ENCODE peak calls at places on chromosomes 11 and 22, in four cellular contexts. One of them, this sample, is unnamed.

GRCh38 chr11:61693897-61694840 is 14.0 kb downstream of the DAGLA start:
- DNase-seq in HT1080: no peak
- DNase-seq in GM12891: no peak
- DNase-seq in stimulated activated CD8-positive, alpha-beta memory T cell treated with anti-CD3 and anti-CD28 coated beads, Interleukin-15, amount 100 ng/mL, for 24 hours: no peak
- DNase-seq in this sample: no peak

GRCh38 chr11:36352919-36353318 is 56.8 kb downstream of the PRR5L start:
- DNase-seq in stimulated activated CD8-positive, alpha-beta memory T cell treated with anti-CD3 and anti-CD28 coated beads, Interleukin-15, amount 100 ng/mL, for 24 hours: no peak
- DNase-seq in GM12891: no peak
- DNase-seq in HT1080: no peak
- DNase-seq in this sample: no peak

GRCh38 chr11:6321961-6322362 is 1.7 kb upstream of the CAVIN3 start:
- DNase-seq in HT1080: peak
- DNase-seq in stimulated activated CD8-positive, alpha-beta memory T cell treated with anti-CD3 and anti-CD28 coated beads, Interleukin-15, amount 100 ng/mL, for 24 hours: no peak
- DNase-seq in GM12891: no peak
- DNase-seq in this sample: no peak

GRCh38 chr22:23565942-23566715 is 14.0 kb downstream of the IGLL1 start:
- DNase-seq in HT1080: no peak
- DNase-seq in GM12891: no peak
- DNase-seq in stimulated activated CD8-positive, alpha-beta memory T cell treated with anti-CD3 and anti-CD28 coated beads, Interleukin-15, amount 100 ng/mL, for 24 hours: no peak
- DNase-seq in this sample: no peak

GRCh38 chr11:70082829-70083228 is 4.7 kb downstream of the ANO1 start:
- DNase-seq in GM12891: no peak
- DNase-seq in HT1080: no peak
- DNase-seq in stimulated activated CD8-positive, alpha-beta memory T cell treated with anti-CD3 and anti-CD28 coated beads, Interleukin-15, amount 100 ng/mL, for 24 hours: no peak
- DNase-seq in this sample: no peak

GRCh38 chr11:57873196-57873911 is 111.8 kb downstream of the CTNND1 start:
- DNase-seq in GM12891: no peak
- DNase-seq in HT1080: peak
- DNase-seq in stimulated activated CD8-positive, alpha-beta memory T cell treated with anti-CD3 and anti-CD28 coated beads, Interleukin-15, amount 100 ng/mL, for 24 hours: no peak
- DNase-seq in this sample: no peak

GRCh38 chr11:75351541-75352416 is at the start of gene ARRB1:
- DNase-seq in stimulated activated CD8-positive, alpha-beta memory T cell treated with anti-CD3 and anti-CD28 coated beads, Interleukin-15, amount 100 ng/mL, for 24 hours: peak
- DNase-seq in GM12891: no peak
- DNase-seq in HT1080: no peak
- DNase-seq in this sample: peak

GRCh38 chr11:63670738-63671321 is 346 bp downstream of the ATL3 start:
- DNase-seq in GM12891: no peak
- DNase-seq in HT1080: peak
- DNase-seq in stimulated activated CD8-positive, alpha-beta memory T cell treated with anti-CD3 and anti-CD28 coated beads, Interleukin-15, amount 100 ng/mL, for 24 hours: no peak
- DNase-seq in this sample: peak

GRCh38 chr11:58965246-58965985 is 26.1 kb downstream of the GLYATL1 start:
- DNase-seq in stimulated activated CD8-positive, alpha-beta memory T cell treated with anti-CD3 and anti-CD28 coated beads, Interleukin-15, amount 100 ng/mL, for 24 hours: no peak
- DNase-seq in GM12891: no peak
- DNase-seq in HT1080: peak
- DNase-seq in this sample: no peak

GRCh38 chr22:22948651-22949611 is 61.3 kb downstream of the IGLL5 start:
- DNase-seq in HT1080: peak
- DNase-seq in stimulated activated CD8-positive, alpha-beta memory T cell treated with anti-CD3 and anti-CD28 coated beads, Interleukin-15, amount 100 ng/mL, for 24 hours: no peak
- DNase-seq in GM12891: no peak
- DNase-seq in this sample: no peak

GRCh38 chr11:35990170-35990569 is 46.3 kb downstream of the LDLRAD3 start:
- DNase-seq in stimulated activated CD8-positive, alpha-beta memory T cell treated with anti-CD3 and anti-CD28 coated beads, Interleukin-15, amount 100 ng/mL, for 24 hours: no peak
- DNase-seq in HT1080: no peak
- DNase-seq in GM12891: no peak
- DNase-seq in this sample: no peak

GRCh38 chr11:43845816-43846215 is 34.8 kb upstream of the ALKBH3 start:
- DNase-seq in stimulated activated CD8-positive, alpha-beta memory T cell treated with anti-CD3 and anti-CD28 coated beads, Interleukin-15, amount 100 ng/mL, for 24 hours: no peak
- DNase-seq in GM12891: no peak
- DNase-seq in HT1080: no peak
- DNase-seq in this sample: no peak

GRCh38 chr22:30398685-30399680 is 2.2 kb downstream of the SEC14L2 start:
- DNase-seq in stimulated activated CD8-positive, alpha-beta memory T cell treated with anti-CD3 and anti-CD28 coated beads, Interleukin-15, amount 100 ng/mL, for 24 hours: no peak
- DNase-seq in GM12891: no peak
- DNase-seq in HT1080: no peak
- DNase-seq in this sample: no peak

GRCh38 chr11:12414641-12415040 is 37.3 kb downstream of the PARVA start:
- DNase-seq in stimulated activated CD8-positive, alpha-beta memory T cell treated with anti-CD3 and anti-CD28 coated beads, Interleukin-15, amount 100 ng/mL, for 24 hours: no peak
- DNase-seq in GM12891: no peak
- DNase-seq in HT1080: no peak
- DNase-seq in this sample: no peak

GRCh38 chr11:116240661-116241060 is 532.1 kb downstream of the BUD13 start:
- DNase-seq in stimulated activated CD8-positive, alpha-beta memory T cell treated with anti-CD3 and anti-CD28 coated beads, Interleukin-15, amount 100 ng/mL, for 24 hours: no peak
- DNase-seq in HT1080: no peak
- DNase-seq in GM12891: no peak
- DNase-seq in this sample: no peak

GRCh38 chr11:47056261-47056915 is 119.8 kb downstream of the CSTPP1 start:
- DNase-seq in stimulated activated CD8-positive, alpha-beta memory T cell treated with anti-CD3 and anti-CD28 coated beads, Interleukin-15, amount 100 ng/mL, for 24 hours: no peak
- DNase-seq in HT1080: peak
- DNase-seq in GM12891: no peak
- DNase-seq in this sample: no peak

GRCh38 chr22:23411739-23412138 is 168.4 kb downstream of the IGLL1 start:
- DNase-seq in HT1080: no peak
- DNase-seq in stimulated activated CD8-positive, alpha-beta memory T cell treated with anti-CD3 and anti-CD28 coated beads, Interleukin-15, amount 100 ng/mL, for 24 hours: no peak
- DNase-seq in GM12891: no peak
- DNase-seq in this sample: no peak

GRCh38 chr11:32005786-32006406 is 85.0 kb upstream of the RCN1 start:
- DNase-seq in HT1080: peak
- DNase-seq in GM12891: no peak
- DNase-seq in stimulated activated CD8-positive, alpha-beta memory T cell treated with anti-CD3 and anti-CD28 coated beads, Interleukin-15, amount 100 ng/mL, for 24 hours: no peak
- DNase-seq in this sample: no peak

GRCh38 chr11:130911306-130911705 is 5.0 kb downstream of the SNX19 start:
- DNase-seq in HT1080: no peak
- DNase-seq in stimulated activated CD8-positive, alpha-beta memory T cell treated with anti-CD3 and anti-CD28 coated beads, Interleukin-15, amount 100 ng/mL, for 24 hours: no peak
- DNase-seq in GM12891: no peak
- DNase-seq in this sample: no peak

This sample was measured in anterior cingulate cortex.